ENCODE peak calls at places on chromosomes 2 and 18, in five cellular contexts. V is esophagus muscularis mucosa, Y is prostate gland, O is HCT116, A is transverse colon. M is an unnamed sample.
A peak's percentile ranks its signal among the peaks of the same experiment; 100 is the strongest.

GRCh38 chr2:138780451-138780880 is 276 bp upstream of the NXPH2 start:
- DNase-seq in V (no peak), Y (no peak), O (no peak), A (no peak), M (no peak)

GRCh38 chr18:63823516-63824219 is 48.5 kb downstream of the SERPINB7 start:
- DNase-seq in V (no peak), Y (no peak), O (peak; percentile 23), A (peak; percentile 20), M (no peak)

GRCh38 chr18:28171837-28172236 is 5.1 kb downstream of the CDH2 start:
- DNase-seq in V (peak; percentile 55), Y (no peak), O (no peak), A (no peak), M (no peak)

GRCh38 chr2:48983556-48983955 is 170.8 kb downstream of the FSHR start:
- DNase-seq in V (no peak), Y (no peak), O (no peak), A (no peak), M (no peak)

GRCh38 chr2:31877008-31877407 is 133.8 kb downstream of the MEMO1 start:
- DNase-seq in V (no peak), Y (no peak), O (no peak), A (no peak), M (no peak)

GRCh38 chr18:25516121-25516520 is 164.2 kb upstream of the ZNF521 start:
- DNase-seq in V (no peak), Y (no peak), O (no peak), A (no peak), M (no peak)

GRCh38 chr18:9454061-9454703 is 21.1 kb upstream of the RALBP1 start:
- DNase-seq in V (no peak), Y (no peak), O (no peak), A (no peak), M (no peak)

GRCh38 chr2:228699888-228700287 is 518.4 kb upstream of the SPHKAP start:
- DNase-seq in V (no peak), Y (no peak), O (no peak), A (no peak), M (no peak)

GRCh38 chr2:98551316-98551715 is 57.0 kb downstream of the COA5 start:
- DNase-seq in V (no peak), Y (no peak), O (no peak), A (no peak), M (peak; percentile 70)

GRCh38 chr18:37085362-37085761 is 256.4 kb downstream of the KIAA1328 start:
- DNase-seq in V (no peak), Y (no peak), O (no peak), A (no peak), M (no peak)

GRCh38 chr2:72629062-72629461 is 196.8 kb downstream of the EXOC6B start:
- DNase-seq in V (no peak), Y (no peak), O (no peak), A (no peak), M (no peak)

GRCh38 chr2:176830362-176830761 is 382.2 kb upstream of the HNRNPA3 start:
- DNase-seq in V (no peak), Y (no peak), O (no peak), A (no peak), M (no peak)

GRCh38 chr18:49721981-49722380 is 91.4 kb downstream of the ACAA2 start:
- DNase-seq in V (no peak), Y (no peak), O (no peak), A (no peak), M (no peak)

GRCh38 chr2:69907216-69907615 is 7.7 kb upstream of the MXD1 start:
- DNase-seq in V (no peak), Y (no peak), O (no peak), A (no peak), M (no peak)

GRCh38 chr2:215906458-215906857 is 106.9 kb downstream of the MREG start:
- DNase-seq in V (no peak), Y (no peak), O (no peak), A (no peak), M (no peak)

GRCh38 chr2:192546566-192546965 is 351.8 kb upstream of the TMEFF2 start:
- DNase-seq in V (no peak), Y (no peak), O (no peak), A (no peak), M (no peak)

GRCh38 chr18:5534845-5535244 is 9.0 kb downstream of the EPB41L3 start:
- DNase-seq in V (no peak), Y (no peak), O (no peak), A (no peak), M (no peak)

GRCh38 chr2:203135105-203135504 is 103.7 kb upstream of the CYP20A1 start:
- DNase-seq in V (no peak), Y (no peak), O (no peak), A (no peak), M (no peak)

GRCh38 chr18:11733031-11733430 is 44.0 kb downstream of the GNAL start:
- DNase-seq in V (peak; percentile 95), Y (peak; percentile 46), O (peak; percentile 48), A (peak; percentile 81), M (no peak)

GRCh38 chr2:27773959-27774358 is 2.4 kb downstream of the MRPL33 start:
- DNase-seq in V (peak; percentile 10), Y (no peak), O (no peak), A (no peak), M (no peak)

GRCh38 chr2:154952346-154953010 is 254.0 kb downstream of the KCNJ3 start:
- DNase-seq in V (no peak), Y (no peak), O (no peak), A (no peak), M (no peak)

GRCh38 chr18:9721893-9722515 is 13.9 kb downstream of the RAB31 start:
- DNase-seq in V (no peak), Y (no peak), O (no peak), A (no peak), M (no peak)

GRCh38 chr2:200862532-200863000 is 1.9 kb downstream of the CLK1 start:
- DNase-seq in V (no peak), Y (peak; percentile 55), O (no peak), A (peak; percentile 27), M (no peak)
- TF ChIP-seq POLR2AphosphoS5 in V (peak; percentile 90), Y (peak; percentile 91), O (no peak), A (peak; percentile 79), M (no peak)

GRCh38 chr2:108855194-108855593 is 68.6 kb downstream of the CCDC138 start:
- DNase-seq in V (no peak), Y (no peak), O (no peak), A (no peak), M (no peak)
- TF ChIP-seq CTCF in V (peak; percentile 15), Y (peak; percentile 63), O (no peak), A (peak; percentile 32), M (no peak)

GRCh38 chr2:26352892-26353291 is 6.3 kb upstream of the ADGRF3 start:
- DNase-seq in V (no peak), Y (no peak), O (peak; percentile 63), A (no peak), M (no peak)

GRCh38 chr2:26347286-26347865 is 787 bp upstream of the ADGRF3 start:
- DNase-seq in V (no peak), Y (no peak), O (no peak), A (no peak), M (no peak)

GRCh38 chr2:26349690-26350089 is 3.1 kb upstream of the ADGRF3 start:
- DNase-seq in V (no peak), Y (no peak), O (no peak), A (no peak), M (no peak)

GRCh38 chr2:26355038-26355995 is 8.7 kb upstream of the ADGRF3 start:
- DNase-seq in V (no peak), Y (peak; percentile 20), O (peak; percentile 97), A (no peak), M (no peak)

DNA sequence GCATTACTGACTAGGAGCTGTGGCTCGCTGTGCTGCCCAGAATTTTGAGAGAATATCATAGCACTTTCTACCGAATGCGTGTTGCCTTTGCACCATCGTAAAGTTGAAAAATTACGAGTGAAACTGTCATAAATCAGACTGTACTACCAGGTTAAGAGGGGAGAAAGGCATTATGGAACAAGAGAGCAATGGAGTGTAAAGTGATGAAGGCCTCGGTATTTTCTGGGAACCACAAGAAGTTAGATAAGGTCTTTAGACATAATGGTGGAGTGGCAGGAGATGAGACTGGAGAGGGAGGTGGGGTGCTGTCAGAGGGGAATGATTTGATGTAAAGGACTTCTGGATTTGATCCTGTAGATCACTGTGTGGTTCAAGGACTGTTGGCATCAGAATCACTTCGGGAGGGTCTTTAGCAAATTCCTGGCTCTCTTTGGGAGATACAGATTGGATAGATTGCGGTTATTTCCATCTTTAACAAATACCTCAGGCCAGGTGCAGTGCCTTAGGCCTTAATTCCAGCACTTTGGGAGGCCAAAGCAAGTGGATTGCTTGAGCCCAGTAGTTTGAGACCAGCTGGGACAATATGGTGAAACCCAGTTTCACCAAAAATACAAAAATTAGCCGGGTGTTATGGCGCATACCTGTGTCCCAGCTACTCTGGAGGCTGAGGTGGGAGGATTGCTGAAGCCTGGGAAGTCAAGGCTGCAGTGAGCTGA is 4.9 kb upstream of the ADGRF3 start:
- DNase-seq in V (no peak), Y (no peak), O (no peak), A (no peak), M (no peak)
- H3K27ac ChIP-seq in V (no peak overlapping the region), Y (no peak overlapping the region), O (no peak overlapping the region), A (no peak overlapping the region), M (no peak overlapping the region)

GRCh38 chr2:71614976-71615768 is 161.8 kb downstream of the DYSF start:
- DNase-seq in V (peak; percentile 90), Y (no peak), O (no peak), A (peak; percentile 37), M (peak; percentile 86)
- TF ChIP-seq POLR2AphosphoS5 in V (peak; percentile 59), Y (no peak), O (no peak), A (peak; percentile 36), M (peak; percentile 58)

GRCh38 chr2:158722266-158723105 is 72.6 kb upstream of the DAPL1 start:
- DNase-seq in V (no peak), Y (no peak), O (no peak), A (no peak), M (peak; percentile 89)

GRCh38 chr2:158725496-158725895 is 69.6 kb upstream of the DAPL1 start:
- DNase-seq in V (no peak), Y (no peak), O (no peak), A (no peak), M (peak; percentile 67)

GRCh38 chr2:158724803-158725271 is 70.3 kb upstream of the DAPL1 start:
- DNase-seq in V (no peak), Y (peak; percentile 76), O (no peak), A (no peak), M (peak; percentile 94)

GRCh38 chr2:158723311-158723838 is 71.7 kb upstream of the DAPL1 start:
- DNase-seq in V (no peak), Y (no peak), O (no peak), A (no peak), M (peak; percentile 75)

GRCh38 chr2:158723921-158724802 is 71.0 kb upstream of the DAPL1 start:
- DNase-seq in V (no peak), Y (peak; percentile 79), O (peak; percentile 35), A (no peak), M (peak; percentile 88)
- TF ChIP-seq CTCF in V (no peak), Y (peak; percentile 47), O (peak; percentile 82), A (no peak), M (no peak)

M was measured in vagina.